ENCODE peak calls at places on chromosome 9, in five cellular contexts. U, B, S, Y and Z are unnamed samples.

GRCh38 chr9:92558612-92559374 is 23.0 kb upstream of the ECM2 start:
- DNase-seq in U (no peak), B (no peak), S (no peak), Y (no peak), Z (no peak)

GRCh38 chr9:133715866-133716563 is 22.1 kb downstream of the SARDH start:
- DNase-seq in B (no peak), U (peak), S (peak), Y (no peak), Z (peak)

GRCh38 chr9:130542457-130543228 is 36.7 kb upstream of the FUBP3 start:
- DNase-seq in B (no peak), Y (no peak), U (no peak), S (no peak), Z (no peak)

GRCh38 chr9:19486803-19487202 is 78.0 kb downstream of the ACER2 start:
- DNase-seq in B (no peak), Y (no peak), S (no peak), U (no peak), Z (no peak)

GRCh38 chr9:94915476-94916450 is 189.3 kb downstream of the AOPEP start:
- DNase-seq in Y (no peak), S (no peak), B (no peak), U (no peak), Z (no peak)

GRCh38 chr9:129436751-129437625 is 183.9 kb downstream of the C9orf50 start:
- DNase-seq in U (peak), Y (no peak), B (peak), S (peak), Z (no peak)

GRCh38 chr9:21964925-21965385 is 29.2 kb downstream of the CDKN2A start:
- DNase-seq in Y (no peak), U (no peak), S (peak), B (no peak), Z (peak)

GRCh38 chr9:22922222-22922621 is 475.6 kb downstream of the DMRTA1 start:
- DNase-seq in Y (no peak), B (no peak), U (no peak), S (no peak), Z (no peak)

GRCh38 chr9:120402741-120403542 is 177.0 kb downstream of the CDK5RAP2 start:
- DNase-seq in U (no peak), S (no peak), B (no peak), Y (no peak), Z (no peak)

GRCh38 chr9:136080716-136081112 is 14.4 kb downstream of the NACC2 start:
- DNase-seq in U (no peak), B (peak), S (no peak), Y (no peak), Z (no peak)

GRCh38 chr9:87464110-87464991 is 33.3 kb upstream of the DAPK1 start:
- DNase-seq in S (peak), B (no peak), U (no peak), Y (no peak), Z (no peak)

GRCh38 chr9:84300271-84300670 is 40.3 kb downstream of the SLC28A3 start:
- DNase-seq in S (no peak), Y (no peak), U (no peak), B (no peak), Z (no peak)